ENCODE peak calls at places on chromosome 1, in eight cellular contexts. One of them, this sample, is unnamed.

GRCh38 chr1:37037675-37038074 is 3.4 kb upstream of the GRIK3 start:
- DNase-seq in RKO: no peak
- DNase-seq in activated gamma-delta T cell: no peak
- DNase-seq in hippocampal formation: no peak
- DNase-seq in HEK293T: no peak
- DNase-seq in mesendoderm: no peak
- DNase-seq in iPS DF 19.7: no peak
- DNase-seq in foreskin fibroblast: no peak
- DNase-seq in this sample: no peak

GRCh38 chr1:35447278-35447677 is 109.9 kb downstream of the KIAA0319L start:
- DNase-seq in activated gamma-delta T cell: no peak
- DNase-seq in foreskin fibroblast: peak; percentile 32
- DNase-seq in hippocampal formation: no peak
- DNase-seq in iPS DF 19.7: no peak
- DNase-seq in mesendoderm: no peak
- DNase-seq in HEK293T: no peak
- DNase-seq in RKO: no peak
- DNase-seq in this sample: no peak

GRCh38 chr1:226424228-226425003 is 16.5 kb upstream of the PARP1 start:
- DNase-seq in activated gamma-delta T cell: no peak
- DNase-seq in foreskin fibroblast: peak; percentile 41
- DNase-seq in hippocampal formation: peak; percentile 60
- DNase-seq in HEK293T: peak; percentile 66
- DNase-seq in iPS DF 19.7: no peak
- DNase-seq in mesendoderm: peak; percentile 80
- DNase-seq in RKO: peak; percentile 52
- DNase-seq in this sample: peak; percentile 47

GRCh38 chr1:12134716-12135115 is 32.1 kb upstream of the TNFRSF1B start:
- DNase-seq in RKO: no peak
- DNase-seq in foreskin fibroblast: no peak
- DNase-seq in activated gamma-delta T cell: no peak
- DNase-seq in HEK293T: no peak
- DNase-seq in hippocampal formation: no peak
- DNase-seq in mesendoderm: no peak
- DNase-seq in iPS DF 19.7: no peak
- DNase-seq in this sample: no peak

GRCh38 chr1:23585321-23586022 is 26.2 kb upstream of the ID3 start:
- DNase-seq in RKO: peak; percentile 85
- DNase-seq in activated gamma-delta T cell: no peak
- DNase-seq in mesendoderm: no peak
- DNase-seq in hippocampal formation: no peak
- DNase-seq in iPS DF 19.7: no peak
- DNase-seq in HEK293T: no peak
- DNase-seq in foreskin fibroblast: peak; percentile 96
- DNase-seq in this sample: peak; percentile 77

GRCh38 chr1:207702317-207702716 is 49.5 kb upstream of the CD46 start:
- DNase-seq in foreskin fibroblast: peak; percentile 83
- DNase-seq in iPS DF 19.7: no peak
- DNase-seq in activated gamma-delta T cell: no peak
- DNase-seq in HEK293T: no peak
- DNase-seq in hippocampal formation: no peak
- DNase-seq in RKO: no peak
- DNase-seq in mesendoderm: no peak
- DNase-seq in this sample: no peak

GRCh38 chr1:247367786-247368342 is 36.2 kb upstream of the ZNF496 start:
- DNase-seq in activated gamma-delta T cell: no peak
- DNase-seq in HEK293T: no peak
- DNase-seq in foreskin fibroblast: peak; percentile 18
- DNase-seq in hippocampal formation: no peak
- DNase-seq in iPS DF 19.7: no peak
- DNase-seq in RKO: peak; percentile 28
- DNase-seq in mesendoderm: peak; percentile 26
- DNase-seq in this sample: no peak

GRCh38 chr1:11657654-11658053 is 3.0 kb downstream of the FBXO44 start:
- DNase-seq in activated gamma-delta T cell: no peak
- DNase-seq in foreskin fibroblast: no peak
- DNase-seq in RKO: no peak
- DNase-seq in hippocampal formation: no peak
- DNase-seq in HEK293T: no peak
- DNase-seq in iPS DF 19.7: no peak
- DNase-seq in mesendoderm: no peak
- DNase-seq in this sample: no peak

GRCh38 chr1:64867266-64867665 is 99.1 kb downstream of the JAK1 start:
- DNase-seq in HEK293T: no peak
- DNase-seq in foreskin fibroblast: peak; percentile 33
- DNase-seq in RKO: no peak
- DNase-seq in activated gamma-delta T cell: no peak
- DNase-seq in hippocampal formation: no peak
- DNase-seq in iPS DF 19.7: no peak
- DNase-seq in mesendoderm: no peak
- DNase-seq in this sample: no peak

GRCh38 chr1:160058087-160058486 is 11.9 kb downstream of the KCNJ10 start:
- DNase-seq in HEK293T: peak; percentile 46
- DNase-seq in hippocampal formation: no peak
- DNase-seq in RKO: no peak
- DNase-seq in mesendoderm: peak; percentile 40
- DNase-seq in foreskin fibroblast: peak; percentile 22
- DNase-seq in activated gamma-delta T cell: no peak
- DNase-seq in iPS DF 19.7: no peak
- DNase-seq in this sample: no peak

GRCh38 chr1:198212675-198213074 is 55.9 kb downstream of the NEK7 start:
- DNase-seq in HEK293T: no peak
- DNase-seq in foreskin fibroblast: peak; percentile 92
- DNase-seq in mesendoderm: no peak
- DNase-seq in iPS DF 19.7: no peak
- DNase-seq in RKO: peak; percentile 33
- DNase-seq in activated gamma-delta T cell: no peak
- DNase-seq in hippocampal formation: no peak
- DNase-seq in this sample: peak; percentile 56

GRCh38 chr1:114458208-114458777 is 52.7 kb downstream of the TRIM33 start:
- DNase-seq in HEK293T: no peak
- DNase-seq in RKO: peak; percentile 79
- DNase-seq in foreskin fibroblast: peak; percentile 72
- DNase-seq in mesendoderm: no peak
- DNase-seq in activated gamma-delta T cell: no peak
- DNase-seq in hippocampal formation: no peak
- DNase-seq in iPS DF 19.7: no peak
- DNase-seq in this sample: no peak

This sample was measured in AG08396.